ENCODE peak calls at places on chromosomes 16 and 17, in four cellular contexts. H, E, G and B are unnamed samples.

GRCh38 chr16:57600048-57600835 is 28.2 kb upstream of the ADGRG1 start:
- DNase-seq in E (peak; percentile 47), H (no peak), G (peak; percentile 70), B (peak; percentile 56)

GRCh38 chr17:4672055-4672630 is 30.7 kb upstream of the ALOX15 start:
- DNase-seq in H (no peak), E (no peak), G (no peak), B (no peak)

GRCh38 chr17:17819561-17819995 is 17.2 kb downstream of the SREBF1 start:
- DNase-seq in H (no peak), E (no peak), G (peak; percentile 78), B (peak; percentile 48)

GRCh38 chr16:3736116-3736515 is 18.8 kb upstream of the TRAP1 start:
- DNase-seq in H (no peak), G (no peak), E (no peak), B (no peak)

GRCh38 chr17:50565559-50566350 is 5.2 kb downstream of the CACNA1G start:
- DNase-seq in E (no peak), H (no peak), G (no peak), B (peak; percentile 29)

GRCh38 chr17:46977348-46977747 is 1.7 kb downstream of the RPRML start:
- DNase-seq in H (no peak), G (peak; percentile 54), E (no peak), B (peak; percentile 43)

GRCh38 chr17:81553616-81554181 is 1.5 kb upstream of the FAAP100 start:
- DNase-seq in E (peak; percentile 16), H (no peak), G (no peak), B (no peak)

GRCh38 chr16:11142261-11142630 is 113.8 kb downstream of the SOCS1 start:
- DNase-seq in E (no peak), G (no peak), H (no peak), B (no peak)

GRCh38 chr16:80667925-80668324 is 127.1 kb downstream of the DYNLRB2 start:
- DNase-seq in H (no peak), E (no peak), G (no peak), B (no peak)

GRCh38 chr17:27701963-27702362 is 71.0 kb downstream of the LGALS9 start:
- DNase-seq in G (no peak), H (no peak), E (no peak), B (no peak)

GRCh38 chr17:30219833-30220232 is 15.7 kb downstream of the SLC6A4 start:
- DNase-seq in G (no peak), H (no peak), E (no peak), B (peak; percentile 48)

GRCh38 chr17:81405382-81406005 is 10.2 kb downstream of the BAHCC1 start:
- DNase-seq in G (no peak), H (no peak), E (no peak), B (no peak)

GRCh38 chr16:17591655-17592405 is 121.1 kb upstream of the XYLT1 start:
- DNase-seq in E (no peak), G (no peak), H (no peak), B (peak; percentile 6)

GRCh38 chr17:45740553-45741330 is 43.4 kb upstream of the CRHR1 start:
- DNase-seq in E (peak; percentile 89), G (peak; percentile 35), H (no peak), B (peak; percentile 93)

GRCh38 chr16:27474921-27475320 is 72.9 kb downstream of the IL21R start:
- DNase-seq in E (no peak), G (no peak), H (no peak), B (no peak)

GRCh38 chr17:40327244-40327666 is 18.3 kb downstream of the RARA start:
- DNase-seq in G (no peak), H (no peak), E (no peak), B (no peak)

GRCh38 chr17:30519707-30520106 is 42.5 kb downstream of the GOSR1 start:
- DNase-seq in H (no peak), E (no peak), G (no peak), B (no peak)

GRCh38 chr16:3960049-3960809 is 79.7 kb upstream of the CREBBP start:
- DNase-seq in G (no peak), H (no peak), E (no peak), B (no peak)

GRCh38 chr17:13792314-13792713 is 190.6 kb upstream of the HS3ST3A1 start:
- DNase-seq in G (no peak), H (no peak), E (no peak), B (no peak)

GRCh38 chr16:88526906-88527185 is 43.4 kb upstream of the ZC3H18 start:
- DNase-seq in G (no peak), E (no peak), H (no peak), B (no peak)

GRCh38 chr17:77497578-77497934 is 356.8 kb downstream of the SEC14L1 start:
- DNase-seq in G (no peak), E (no peak), H (no peak), B (no peak)

GRCh38 chr16:69848635-69849545 is 86.8 kb downstream of the WWP2 start:
- DNase-seq in H (no peak), E (no peak), G (no peak), B (no peak)

GRCh38 chr17:49963626-49964538 is 5.1 kb upstream of the DLX4 start:
- DNase-seq in E (no peak), G (no peak), H (no peak), B (no peak)

GRCh38 chr17:56886288-56886721 is 27.5 kb downstream of the TRIM25 start:
- DNase-seq in H (no peak), E (no peak), G (peak; percentile 72), B (no peak)

GRCh38 chr16:75491876-75492275 is 3.4 kb downstream of the CHST6 start:
- DNase-seq in E (no peak), H (no peak), G (no peak), B (no peak)

GRCh38 chr16:19014456-19014855 is 30.7 kb downstream of the TMC7 start:
- DNase-seq in G (peak; percentile 41), H (no peak), E (no peak), B (no peak)

GRCh38 chr17:58710948-58711552 is 18.6 kb downstream of the RAD51C start:
- DNase-seq in G (peak; percentile 56), E (peak; percentile 56), H (peak; percentile 15), B (peak; percentile 23)

GRCh38 chr16:20901441-20902112 is 1.0 kb downstream of the LYRM1 start:
- DNase-seq in G (peak; percentile 55), E (no peak), H (no peak), B (peak; percentile 36)
- TF ChIP-seq TCF7L2 in G (no peak), E (no peak), H (no peak), B (no peak)

GRCh38 chr17:73052923-73053322 is 39.6 kb downstream of the SLC39A11 start:
- DNase-seq in E (no peak), H (no peak), G (no peak), B (no peak)
- TF ChIP-seq TCF7L2 in E (no peak), H (no peak), G (no peak), B (no peak)

GRCh38 chr17:6843241-6843890 is 11.8 kb upstream of the TEKT1 start:
- DNase-seq in E (peak; percentile 48), H (peak; percentile 25), G (peak; percentile 54), B (peak; percentile 19)
- TF ChIP-seq TCF7L2 in E (no peak), H (no peak), G (no peak), B (no peak)

GRCh38 chr17:824372-824771 is 42.2 kb downstream of the MRM3 start:
- DNase-seq in G (no peak), H (no peak), E (no peak), B (no peak)

GRCh38 chr17:826778-827177 is 44.6 kb downstream of the MRM3 start:
- DNase-seq in G (no peak), H (no peak), E (no peak), B (no peak)

GRCh38 chr17:828761-829160 is 46.6 kb downstream of the MRM3 start:
- DNase-seq in E (no peak), G (no peak), H (no peak), B (no peak)

GRCh38 chr17:819251-819650 is 37.1 kb downstream of the MRM3 start:
- DNase-seq in H (no peak), E (no peak), G (no peak), B (no peak)

DNA sequence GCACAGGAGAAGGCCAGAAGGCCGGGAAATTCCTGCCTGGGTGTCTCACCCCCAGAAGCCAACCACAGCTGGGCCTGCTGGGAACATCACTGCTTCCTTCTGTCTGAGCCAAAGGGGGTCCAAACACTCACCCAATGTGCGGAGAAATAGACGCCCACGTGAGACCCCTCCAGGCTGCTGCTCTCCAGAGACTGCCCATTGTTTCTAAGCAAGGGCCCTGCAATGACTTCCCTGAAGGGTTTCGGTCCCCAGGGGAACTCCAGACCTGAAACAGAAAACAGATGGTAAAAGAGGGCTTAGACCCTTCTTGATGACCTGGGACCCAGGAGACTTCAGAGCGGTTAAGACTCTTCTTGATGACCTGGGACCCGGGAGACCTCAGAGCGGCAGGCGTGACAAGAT is 41.3 kb downstream of the MRM3 start:
- DNase-seq in G (no peak), H (no peak), E (no peak), B (no peak)
- TF ChIP-seq TCF7L2 in G (no peak), H (no peak), E (no peak), B (no peak)

GRCh38 chr17:2087597-2088211 is 32.8 kb downstream of the HIC1 start:
- DNase-seq in E (no peak), G (no peak), H (no peak), B (peak; percentile 59)
- TF ChIP-seq TCF7L2 in E (no peak), G (no peak), H (no peak), B (no peak)

DNA sequence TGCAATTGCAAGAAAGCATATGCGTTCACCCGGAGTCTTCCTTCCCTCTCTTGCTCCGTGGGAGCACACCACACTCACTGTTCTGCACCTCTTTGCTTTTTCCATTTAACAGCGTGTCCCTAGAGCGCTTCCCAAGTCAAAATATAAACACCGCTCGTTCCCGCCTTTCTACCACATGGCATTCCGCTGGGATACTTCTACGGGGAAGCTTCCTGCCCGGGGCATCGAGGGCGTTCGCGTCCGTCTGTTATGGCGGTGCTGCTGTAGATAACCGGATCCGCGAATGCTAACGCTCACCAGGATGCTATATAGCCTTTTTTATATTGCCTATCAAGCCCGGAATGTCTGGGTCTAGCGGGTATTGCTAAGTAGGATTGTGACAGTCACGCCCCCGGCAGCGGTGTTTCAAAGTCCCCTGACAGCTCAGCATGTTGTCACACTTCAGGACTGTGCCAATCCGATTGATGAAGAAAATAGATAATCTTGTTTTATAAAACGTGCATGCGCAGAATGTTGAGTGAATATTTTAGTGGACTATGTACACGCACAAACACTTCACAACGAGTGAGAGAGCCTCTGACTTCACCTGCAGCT is 31.0 kb downstream of the CCDC40 start:
- DNase-seq in G (peak; percentile 32), H (no peak), E (no peak), B (no peak)
- TF ChIP-seq TCF7L2 in G (no peak), H (no peak), E (no peak), B (no peak)

DNA sequence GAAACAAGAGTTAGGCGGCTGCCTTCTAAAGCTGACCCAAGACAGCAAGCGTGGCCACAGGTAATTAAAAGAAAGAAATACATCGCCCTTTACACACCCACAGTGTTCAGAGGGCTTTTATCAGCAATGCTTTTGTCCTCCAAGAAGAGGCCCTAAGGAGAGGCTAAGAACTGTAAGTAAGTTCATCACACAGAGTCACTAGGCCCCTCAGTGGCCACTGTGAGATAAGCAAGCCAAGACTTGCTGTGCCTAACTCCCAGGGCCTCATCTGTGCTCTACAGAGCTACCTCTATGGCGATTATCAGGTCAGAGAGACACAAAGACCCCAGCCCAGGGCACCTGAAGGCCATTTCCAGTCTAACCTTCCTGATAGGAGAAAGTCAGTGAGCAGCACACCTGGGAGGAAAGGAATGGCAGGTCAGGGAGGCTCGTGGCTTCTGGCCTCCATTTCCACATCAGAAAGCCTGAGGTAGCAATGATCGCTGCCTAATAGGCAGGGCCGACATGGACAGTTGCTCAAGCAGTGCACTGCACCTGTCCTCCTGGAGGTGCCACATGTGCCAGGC is 545.2 kb upstream of the CDH11 start:
- DNase-seq in H (no peak), G (peak; percentile 9), E (no peak), B (no peak)
- TF ChIP-seq TCF7L2 in H (no peak), G (no peak), E (no peak), B (no peak)